ENCODE peak calls at places on chromosomes 4 and X, in seven cellular contexts. B, O, D, V, E, U and C are unnamed samples.

GRCh38 chrX:41607264-41607832 is 81.4 kb upstream of the GPR34 start:
- DNase-seq in B (no peak), O (no peak), D (peak), V (no peak), E (no peak), U (no peak), C (no peak)

GRCh38 chr4:51895816-51896408 is 53.0 kb downstream of the DCUN1D4 start:
- DNase-seq in B (peak), O (peak), D (peak), V (peak), E (peak), U (peak), C (peak)

GRCh38 chrX:11781133-11781532 is 23.1 kb downstream of the MSL3 start:
- DNase-seq in B (no peak), O (no peak), D (no peak), V (no peak), E (no peak), U (no peak), C (no peak)

GRCh38 chrX:7139202-7140081 is 8.1 kb upstream of the STS start:
- DNase-seq in B (no peak), O (no peak), D (no peak), V (peak), E (no peak), U (no peak), C (peak)

GRCh38 chrX:113929004-113929403 is 654.9 kb upstream of the HTR2C start:
- DNase-seq in B (peak), O (peak), D (peak), V (peak), E (peak), U (no peak), C (peak)

GRCh38 chr4:122668241-122668640 is 47.4 kb upstream of the IL21 start:
- DNase-seq in B (no peak), O (no peak), D (no peak), V (peak), E (no peak), U (no peak), C (peak)

GRCh38 chr4:83535520-83535944 is 376 bp upstream of the GPAT3 start:
- DNase-seq in B (peak), O (peak), D (peak), V (peak), E (peak), U (peak), C (peak)

GRCh38 chr4:141028024-141028529 is 105.2 kb downstream of the RNF150 start:
- DNase-seq in B (no peak), O (no peak), D (no peak), V (peak), E (no peak), U (no peak), C (peak)

GRCh38 chrX:70032797-70033196 is 16.9 kb downstream of the AWAT2 start:
- DNase-seq in B (no peak), O (no peak), D (no peak), V (no peak), E (no peak), U (no peak), C (no peak)

GRCh38 chrX:108123591-108124366 is 32.2 kb downstream of the ATG4A start:
- DNase-seq in B (no peak), O (no peak), D (no peak), V (no peak), E (no peak), U (no peak), C (no peak)

GRCh38 chr4:112287258-112287873 is 1.7 kb upstream of the TIFA start:
- DNase-seq in B (no peak), O (no peak), D (no peak), V (no peak), E (no peak), U (no peak), C (no peak)

GRCh38 chrX:10744011-10744410 is 123.6 kb upstream of the MID1 start:
- DNase-seq in B (no peak), O (no peak), D (peak), V (no peak), E (peak), U (peak), C (no peak)

GRCh38 chr4:169202143-169202699 is 68.5 kb downstream of the SH3RF1 start:
- DNase-seq in B (no peak), O (no peak), D (no peak), V (no peak), E (no peak), U (no peak), C (no peak)

GRCh38 chr4:37908488-37909343 is 17.8 kb downstream of the TBC1D1 start:
- DNase-seq in B (no peak), O (no peak), D (no peak), V (peak), E (no peak), U (no peak), C (no peak)

GRCh38 chr4:138757432-138757831 is 258.1 kb upstream of the NOCT start:
- DNase-seq in B (no peak), O (no peak), D (no peak), V (no peak), E (no peak), U (no peak), C (no peak)

GRCh38 chr4:8010618-8011017 is 71.0 kb upstream of the AFAP1 start:
- DNase-seq in B (no peak), O (peak), D (no peak), V (peak), E (no peak), U (peak), C (peak)

GRCh38 chrX:29518100-29518499 is 697.3 kb upstream of the MAGEB2 start:
- DNase-seq in B (no peak), O (no peak), D (no peak), V (no peak), E (no peak), U (no peak), C (no peak)

GRCh38 chr4:141543176-141543575 is 93.2 kb upstream of the IL15 start:
- DNase-seq in B (no peak), O (no peak), D (no peak), V (no peak), E (no peak), U (no peak), C (no peak)

GRCh38 chr4:22187203-22187835 is 238.7 kb upstream of the KCNIP4 start:
- DNase-seq in B (no peak), O (no peak), D (peak), V (no peak), E (no peak), U (no peak), C (no peak)
- H3K18ac ChIP-seq in B (no peak), O (no peak), D (peak), V (no peak), E (no peak), U (no peak), C (no peak)

DNA sequence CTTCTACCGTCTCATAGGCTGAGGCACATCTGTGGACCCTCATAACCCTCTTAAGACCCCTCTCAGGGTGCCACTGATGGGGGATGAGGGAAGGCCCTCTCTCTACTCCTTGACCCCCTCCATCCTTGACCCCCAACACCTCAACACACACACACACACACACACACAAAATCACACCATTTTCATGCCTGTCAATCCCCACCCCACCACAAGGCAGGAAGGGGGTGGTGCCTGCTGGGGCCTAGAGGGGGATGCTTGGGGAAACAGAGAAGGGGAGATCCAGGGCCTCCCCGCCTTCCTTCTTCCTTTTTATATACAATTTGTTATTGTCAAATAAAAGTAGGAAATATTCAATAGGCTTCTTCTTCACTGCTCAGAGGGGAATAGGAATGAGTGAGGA is 1.2 kb upstream of the EBP start:
- DNase-seq in B (no peak), O (no peak), D (no peak), V (no peak), E (no peak), U (no peak), C (no peak)
- H3K18ac ChIP-seq in B (no peak), O (no peak), D (no peak), V (no peak), E (no peak), U (no peak), C (no peak)

GRCh38 chr4:20868108-20868507 is 167.8 kb downstream of the PACRGL start:
- DNase-seq in B (no peak), O (no peak), D (no peak), V (no peak), E (no peak), U (no peak), C (no peak)
- H3K18ac ChIP-seq in B (no peak), O (no peak), D (no peak), V (no peak), E (no peak), U (no peak), C (no peak)

DNA sequence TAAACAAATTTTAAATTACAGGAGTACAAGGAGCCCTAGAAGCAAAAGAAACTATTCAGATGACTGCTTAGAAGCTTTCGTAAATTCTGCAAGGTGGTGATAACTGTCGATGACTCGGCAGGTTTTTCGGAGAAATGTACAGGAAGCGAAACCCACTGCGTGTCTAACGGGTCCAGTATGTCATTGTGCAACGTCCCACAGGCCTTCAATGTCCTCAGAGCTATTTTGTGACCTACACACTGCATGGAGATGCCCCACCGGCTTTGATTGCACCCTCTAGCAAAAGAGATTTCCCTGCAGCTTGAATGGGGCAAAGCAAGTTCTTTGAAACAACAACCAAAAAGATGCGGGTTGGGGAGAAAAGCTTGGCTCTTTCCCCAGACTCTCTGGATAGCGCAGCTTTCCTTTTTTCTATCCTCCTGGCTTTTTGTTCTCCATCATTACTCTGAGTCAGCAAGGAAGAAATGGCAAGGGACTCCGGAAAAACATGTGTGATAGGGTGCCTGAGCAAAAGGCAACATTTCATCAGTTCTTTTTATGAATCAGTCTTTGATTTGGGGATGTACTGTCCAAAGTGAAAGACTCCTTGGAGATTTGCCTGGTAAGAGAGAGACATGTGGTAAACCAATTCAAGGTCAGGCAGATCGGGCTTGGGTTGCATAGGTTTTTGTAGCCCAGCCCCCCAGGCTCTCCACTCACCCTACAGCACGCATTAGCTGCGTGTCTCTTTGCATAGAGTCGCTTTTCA is 112.0 kb upstream of the TBL1X start:
- DNase-seq in B (no peak), O (no peak), D (no peak), V (peak), E (no peak), U (peak), C (peak)
- H3K18ac ChIP-seq in B (no peak), O (no peak), D (no peak), V (peak), E (peak), U (no peak), C (no peak)

DNA sequence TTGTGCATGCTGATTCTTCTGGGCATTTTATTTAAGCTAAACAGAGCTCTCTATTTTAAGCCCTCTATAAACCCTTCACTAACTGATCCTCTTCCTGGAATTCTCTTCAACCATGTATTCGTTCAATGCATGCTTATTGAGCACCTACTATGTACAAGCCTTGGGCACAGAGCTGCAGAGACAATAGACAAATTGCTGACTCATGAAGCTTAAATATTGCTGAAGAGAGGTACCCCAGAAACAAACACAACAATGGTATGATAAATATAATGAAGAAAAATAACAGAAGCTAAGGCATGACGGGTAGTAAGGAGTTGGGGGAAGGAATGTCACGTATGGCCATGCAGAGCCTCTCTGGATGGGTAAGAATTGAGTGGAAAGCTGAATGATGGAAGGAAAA is 222.2 kb downstream of the PPARGC1A start:
- DNase-seq in B (no peak), O (no peak), D (no peak), V (no peak), E (no peak), U (no peak), C (no peak)
- H3K18ac ChIP-seq in B (no peak), O (no peak), D (no peak), V (no peak), E (no peak), U (no peak), C (no peak)

DNA sequence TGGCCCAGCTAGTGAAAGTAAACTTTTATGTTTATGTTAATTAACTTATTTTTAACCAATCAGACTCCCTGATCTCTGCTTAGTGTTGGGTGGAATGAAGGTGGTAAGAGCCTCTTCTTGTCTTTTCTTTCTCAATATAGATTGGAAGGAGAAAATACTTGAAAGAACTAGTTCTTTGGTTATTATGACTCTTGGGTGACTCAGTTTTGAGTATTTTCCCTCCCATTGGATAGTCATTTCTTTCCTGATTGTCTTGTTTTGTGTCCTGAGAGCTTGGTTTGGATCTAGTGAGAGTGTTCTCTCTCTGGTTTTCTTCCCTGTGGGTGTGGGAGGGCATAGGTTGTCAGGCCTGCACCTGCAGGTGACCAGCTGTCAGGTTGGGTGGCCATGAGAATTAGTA is 172.0 kb upstream of the GLRA2 start:
- DNase-seq in B (no peak), O (no peak), D (no peak), V (no peak), E (no peak), U (no peak), C (no peak)
- H3K18ac ChIP-seq in B (no peak), O (no peak), D (no peak), V (no peak), E (no peak), U (no peak), C (no peak)